ENCODE peak calls at places on chromosomes 6 and 20, in seven cellular contexts. One of them, this sample, is unnamed.

GRCh38 chr20:39660251-39660650 is 698.1 kb downstream of the DHX35 start:
- DNase-seq in lower lobe of right lung: no peak
- DNase-seq in EH: peak; percentile 62
- DNase-seq in activated gamma-delta T cell treated with anti-CD3 and anti-CD28 coated beads, Interleukin-2, amount 50 U/mL, for 16 hours: no peak
- DNase-seq in NCI-H748 treated with DMSO at 0.1 percent for 48 hours: no peak
- DNase-seq in fibroblast of the aortic adventitia: peak; percentile 27
- DNase-seq in Peyer's patch: no peak
- DNase-seq in this sample: no peak

GRCh38 chr6:34957184-34957904 is 68.3 kb downstream of the ANKS1A start:
- DNase-seq in lower lobe of right lung: no peak
- DNase-seq in EH: no peak
- DNase-seq in activated gamma-delta T cell treated with anti-CD3 and anti-CD28 coated beads, Interleukin-2, amount 50 U/mL, for 16 hours: no peak
- DNase-seq in NCI-H748 treated with DMSO at 0.1 percent for 48 hours: no peak
- DNase-seq in fibroblast of the aortic adventitia: peak; percentile 27
- DNase-seq in Peyer's patch: no peak
- DNase-seq in this sample: no peak

GRCh38 chr20:6395695-6396094 is 272.9 kb upstream of the FERMT1 start:
- DNase-seq in lower lobe of right lung: no peak
- DNase-seq in EH: no peak
- DNase-seq in activated gamma-delta T cell treated with anti-CD3 and anti-CD28 coated beads, Interleukin-2, amount 50 U/mL, for 16 hours: no peak
- DNase-seq in NCI-H748 treated with DMSO at 0.1 percent for 48 hours: peak; percentile 100
- DNase-seq in fibroblast of the aortic adventitia: no peak
- DNase-seq in Peyer's patch: no peak
- DNase-seq in this sample: no peak

GRCh38 chr20:57656252-57656820 is 36.1 kb upstream of the ZBP1 start:
- DNase-seq in lower lobe of right lung: peak; percentile 40
- DNase-seq in EH: no peak
- DNase-seq in activated gamma-delta T cell treated with anti-CD3 and anti-CD28 coated beads, Interleukin-2, amount 50 U/mL, for 16 hours: no peak
- DNase-seq in NCI-H748 treated with DMSO at 0.1 percent for 48 hours: no peak
- DNase-seq in fibroblast of the aortic adventitia: no peak
- DNase-seq in Peyer's patch: peak; percentile 4
- DNase-seq in this sample: peak; percentile 31

GRCh38 chr6:30955367-30956042 is 14.7 kb downstream of the MUCL3 start:
- DNase-seq in lower lobe of right lung: peak; percentile 86
- DNase-seq in EH: peak; percentile 42
- DNase-seq in activated gamma-delta T cell treated with anti-CD3 and anti-CD28 coated beads, Interleukin-2, amount 50 U/mL, for 16 hours: peak; percentile 65
- DNase-seq in NCI-H748 treated with DMSO at 0.1 percent for 48 hours: peak; percentile 39
- DNase-seq in fibroblast of the aortic adventitia: no peak
- DNase-seq in Peyer's patch: peak; percentile 73
- DNase-seq in this sample: peak; percentile 42

GRCh38 chr20:63854069-63854765 is 7.1 kb upstream of the ABHD16B start:
- DNase-seq in lower lobe of right lung: no peak
- DNase-seq in EH: peak; percentile 31
- DNase-seq in activated gamma-delta T cell treated with anti-CD3 and anti-CD28 coated beads, Interleukin-2, amount 50 U/mL, for 16 hours: no peak
- DNase-seq in NCI-H748 treated with DMSO at 0.1 percent for 48 hours: no peak
- DNase-seq in fibroblast of the aortic adventitia: no peak
- DNase-seq in Peyer's patch: no peak
- DNase-seq in this sample: peak; percentile 40

GRCh38 chr6:10190042-10190441 is 224.8 kb downstream of the TFAP2A start:
- DNase-seq in lower lobe of right lung: no peak
- DNase-seq in EH: peak; percentile 59
- DNase-seq in activated gamma-delta T cell treated with anti-CD3 and anti-CD28 coated beads, Interleukin-2, amount 50 U/mL, for 16 hours: no peak
- DNase-seq in NCI-H748 treated with DMSO at 0.1 percent for 48 hours: no peak
- DNase-seq in fibroblast of the aortic adventitia: no peak
- DNase-seq in Peyer's patch: no peak
- DNase-seq in this sample: no peak

GRCh38 chr6:129440691-129441090 is 269.3 kb downstream of the ARHGAP18 start:
- DNase-seq in lower lobe of right lung: no peak
- DNase-seq in EH: peak; percentile 29
- DNase-seq in activated gamma-delta T cell treated with anti-CD3 and anti-CD28 coated beads, Interleukin-2, amount 50 U/mL, for 16 hours: no peak
- DNase-seq in NCI-H748 treated with DMSO at 0.1 percent for 48 hours: no peak
- DNase-seq in fibroblast of the aortic adventitia: peak; percentile 43
- DNase-seq in Peyer's patch: no peak
- DNase-seq in this sample: no peak

GRCh38 chr20:49179368-49180277 is 8.5 kb downstream of the STAU1 start:
- DNase-seq in lower lobe of right lung: no peak
- DNase-seq in EH: no peak
- DNase-seq in activated gamma-delta T cell treated with anti-CD3 and anti-CD28 coated beads, Interleukin-2, amount 50 U/mL, for 16 hours: no peak
- DNase-seq in NCI-H748 treated with DMSO at 0.1 percent for 48 hours: no peak
- DNase-seq in fibroblast of the aortic adventitia: no peak
- DNase-seq in Peyer's patch: no peak
- DNase-seq in this sample: no peak

GRCh38 chr20:34516874-34517542 is 786 bp downstream of the DYNLRB1 start:
- DNase-seq in lower lobe of right lung: no peak
- DNase-seq in EH: no peak
- DNase-seq in activated gamma-delta T cell treated with anti-CD3 and anti-CD28 coated beads, Interleukin-2, amount 50 U/mL, for 16 hours: peak; percentile 6
- DNase-seq in NCI-H748 treated with DMSO at 0.1 percent for 48 hours: no peak
- DNase-seq in fibroblast of the aortic adventitia: peak; percentile 20
- DNase-seq in Peyer's patch: peak; percentile 46
- DNase-seq in this sample: peak; percentile 51

GRCh38 chr6:94462231-94462630 is 1042.9 kb upstream of the EPHA7 start:
- DNase-seq in lower lobe of right lung: no peak
- DNase-seq in EH: no peak
- DNase-seq in activated gamma-delta T cell treated with anti-CD3 and anti-CD28 coated beads, Interleukin-2, amount 50 U/mL, for 16 hours: no peak
- DNase-seq in NCI-H748 treated with DMSO at 0.1 percent for 48 hours: no peak
- DNase-seq in fibroblast of the aortic adventitia: no peak
- DNase-seq in Peyer's patch: no peak
- DNase-seq in this sample: no peak

GRCh38 chr6:11144393-11144829 is 32.9 kb upstream of the ERVFRD-1 start:
- DNase-seq in lower lobe of right lung: peak; percentile 82
- DNase-seq in EH: peak; percentile 77
- DNase-seq in activated gamma-delta T cell treated with anti-CD3 and anti-CD28 coated beads, Interleukin-2, amount 50 U/mL, for 16 hours: peak; percentile 61
- DNase-seq in NCI-H748 treated with DMSO at 0.1 percent for 48 hours: peak; percentile 70
- DNase-seq in fibroblast of the aortic adventitia: peak; percentile 76
- DNase-seq in Peyer's patch: peak; percentile 70
- DNase-seq in this sample: peak; percentile 72

GRCh38 chr6:3607599-3607998 is 143.9 kb downstream of the PXDC1 start:
- DNase-seq in lower lobe of right lung: no peak
- DNase-seq in EH: no peak
- DNase-seq in activated gamma-delta T cell treated with anti-CD3 and anti-CD28 coated beads, Interleukin-2, amount 50 U/mL, for 16 hours: no peak
- DNase-seq in NCI-H748 treated with DMSO at 0.1 percent for 48 hours: no peak
- DNase-seq in fibroblast of the aortic adventitia: no peak
- DNase-seq in Peyer's patch: no peak
- DNase-seq in this sample: no peak

GRCh38 chr6:7730852-7731251 is 5.0 kb downstream of the BMP6 start:
- DNase-seq in lower lobe of right lung: no peak
- DNase-seq in EH: peak; percentile 87
- DNase-seq in activated gamma-delta T cell treated with anti-CD3 and anti-CD28 coated beads, Interleukin-2, amount 50 U/mL, for 16 hours: no peak
- DNase-seq in NCI-H748 treated with DMSO at 0.1 percent for 48 hours: no peak
- DNase-seq in fibroblast of the aortic adventitia: peak; percentile 87
- DNase-seq in Peyer's patch: no peak
- DNase-seq in this sample: no peak

GRCh38 chr20:2301164-2301622 is 5.4 kb downstream of the TGM3 start:
- DNase-seq in lower lobe of right lung: peak; percentile 80
- DNase-seq in EH: peak; percentile 62
- DNase-seq in activated gamma-delta T cell treated with anti-CD3 and anti-CD28 coated beads, Interleukin-2, amount 50 U/mL, for 16 hours: no peak
- DNase-seq in NCI-H748 treated with DMSO at 0.1 percent for 48 hours: no peak
- DNase-seq in fibroblast of the aortic adventitia: no peak
- DNase-seq in Peyer's patch: peak; percentile 75
- DNase-seq in this sample: no peak

This sample was measured in mucosa of descending colon.